ENCODE peak calls at places on chromosomes 16 and 17, in eight cellular contexts. O, L, W, X, Y, C, A and D are unnamed samples.

GRCh38 chr17:63641678-63642077 is 19.5 kb downstream of the MAP3K3 start:
- DNase-seq in C (no peak), O (no peak), Y (no peak), L (no peak), W (no peak), A (no peak), X (no peak), D (no peak)

GRCh38 chr16:50547340-50547865 is 793 bp upstream of the NKD1 start:
- DNase-seq in O (peak; percentile 92), A (peak; percentile 19), Y (peak; percentile 55), X (peak; percentile 30), W (peak; percentile 71), C (no peak), L (peak; percentile 46), D (peak; percentile 71)

GRCh38 chr16:67504190-67505021 is 21.1 kb upstream of the AGRP start:
- DNase-seq in L (peak; percentile 68), O (peak; percentile 57), Y (no peak), A (peak; percentile 54), X (no peak), C (no peak), W (peak; percentile 82), D (no peak)

GRCh38 chr16:12057276-12057675 is 80.7 kb downstream of the SNX29 start:
- DNase-seq in A (no peak), X (no peak), O (no peak), L (no peak), W (peak; percentile 69), Y (no peak), C (no peak), D (no peak)

GRCh38 chr17:559699-560378 is 154.8 kb downstream of the VPS53 start:
- DNase-seq in W (no peak), A (peak; percentile 28), Y (no peak), X (no peak), L (no peak), C (peak; percentile 92), O (no peak), D (no peak)

GRCh38 chr17:83041305-83041704 is 38.1 kb upstream of the METRNL start:
- DNase-seq in X (no peak), O (no peak), L (peak; percentile 40), A (no peak), C (peak; percentile 58), Y (no peak), W (no peak), D (no peak)

GRCh38 chr16:79868841-79869240 is 268.3 kb upstream of the MAF start:
- DNase-seq in A (no peak), C (no peak), L (no peak), O (no peak), Y (no peak), X (no peak), W (no peak), D (no peak)

GRCh38 chr16:17404903-17405691 is 65.7 kb downstream of the XYLT1 start:
- DNase-seq in X (no peak), A (peak; percentile 61), Y (peak; percentile 68), C (peak; percentile 92), O (no peak), W (peak; percentile 91), L (no peak), D (no peak)

GRCh38 chr17:61221597-61222471 is 177.8 kb upstream of the TBX2 start:
- DNase-seq in C (no peak), L (no peak), A (no peak), O (no peak), Y (no peak), X (no peak), W (no peak), D (no peak)

GRCh38 chr16:31501966-31502348 is 6.2 kb downstream of the RUSF1 start:
- DNase-seq in X (no peak), A (no peak), O (no peak), W (no peak), C (no peak), Y (no peak), L (no peak), D (peak; percentile 46)

GRCh38 chr17:73455050-73455687 is 143.4 kb upstream of the CDC42EP4 start:
- DNase-seq in W (no peak), X (no peak), C (no peak), Y (no peak), L (no peak), A (no peak), O (no peak), D (no peak)

GRCh38 chr17:8366231-8366630 is 10.3 kb downstream of the KRABD2 start:
- DNase-seq in X (no peak), A (no peak), L (no peak), Y (no peak), O (no peak), W (no peak), C (no peak), D (no peak)

GRCh38 chr16:78286076-78286475 is 186.6 kb downstream of the WWOX start:
- DNase-seq in C (no peak), A (no peak), X (no peak), W (no peak), O (no peak), Y (no peak), L (no peak), D (no peak)

GRCh38 chr16:19307587-19308241 is 22.2 kb downstream of the CLEC19A start:
- DNase-seq in A (no peak), C (no peak), Y (no peak), X (no peak), L (peak; percentile 29), O (no peak), W (no peak), D (no peak)

GRCh38 chr16:56267888-56268287 is 76.6 kb downstream of the GNAO1 start:
- DNase-seq in Y (no peak), C (no peak), A (no peak), X (peak; percentile 61), W (no peak), O (no peak), L (no peak), D (no peak)

GRCh38 chr16:85829266-85829665 is 29.8 kb downstream of the COX4I1 start:
- DNase-seq in L (no peak), C (no peak), X (no peak), Y (no peak), O (no peak), A (no peak), W (no peak), D (no peak)

GRCh38 chr17:45428050-45428953 is 4.4 kb downstream of the ARHGAP27 start:
- DNase-seq in Y (peak; percentile 64), A (peak; percentile 73), W (peak; percentile 86), O (peak; percentile 73), C (no peak), X (peak; percentile 78), L (peak; percentile 81), D (peak; percentile 85)

GRCh38 chr17:41428591-41429326 is 4.4 kb upstream of the KRT37 start:
- DNase-seq in W (no peak), C (no peak), L (no peak), O (no peak), A (no peak), Y (no peak), X (no peak), D (peak; percentile 82)

GRCh38 chr16:67277999-67278772 is 1.1 kb upstream of the PLEKHG4 start:
- DNase-seq in A (no peak), X (no peak), O (no peak), W (no peak), C (no peak), L (no peak), Y (no peak), D (no peak)

GRCh38 chr16:49049191-49049590 is 232.4 kb downstream of the CBLN1 start:
- DNase-seq in L (no peak), X (no peak), A (no peak), O (no peak), C (peak; percentile 69), Y (no peak), W (no peak), D (no peak)

GRCh38 chr17:37100231-37100630 is 151.5 kb downstream of the AATF start:
- DNase-seq in X (no peak), L (no peak), C (no peak), A (no peak), O (no peak), W (no peak), Y (no peak), D (no peak)

GRCh38 chr16:86191663-86192062 is 292.7 kb downstream of the IRF8 start:
- DNase-seq in L (no peak), A (no peak), C (no peak), X (no peak), Y (no peak), W (no peak), O (no peak), D (no peak)

GRCh38 chr17:1882836-1883235 is 53.0 kb downstream of the RPA1 start:
- DNase-seq in C (no peak), W (no peak), X (peak; percentile 36), L (peak; percentile 55), Y (no peak), O (no peak), A (no peak), D (no peak)

GRCh38 chr17:38916771-38917170 is 8.6 kb upstream of the LASP1NB start:
- DNase-seq in A (no peak), L (no peak), W (no peak), C (no peak), X (no peak), O (no peak), Y (no peak), D (no peak)
- H3K36me3 ChIP-seq in A (peaks cover 57% of the 10 kb centered on the region), L (peaks cover 66% of the 10 kb centered on the region), W (peaks cover 78% of the 10 kb centered on the region), C (peaks cover 63% of the 10 kb centered on the region), X (peaks cover 3% of the 10 kb centered on the region), O (peaks cover 61% of the 10 kb centered on the region), Y (no peaks in the 10 kb centered on the region), D (peaks cover 18% of the 10 kb centered on the region)

GRCh38 chr17:79948918-79949645 is 86.6 kb downstream of the TBC1D16 start:
- DNase-seq in X (no peak), L (no peak), C (no peak), Y (peak; percentile 15), W (peak; percentile 51), O (no peak), A (peak; percentile 6), D (peak; percentile 26)
- H3K4me3 ChIP-seq in X (no peak overlapping the region), L (no peak overlapping the region), C (no peak overlapping the region), Y (no peak overlapping the region), W (no peak overlapping the region), O (no peak overlapping the region), A (no peak overlapping the region), D (peak overlapping the region; percentile 28)

GRCh38 chr17:57997085-57997809 is 9.2 kb upstream of the VEZF1 start:
- DNase-seq in O (no peak), X (no peak), W (no peak), C (no peak), A (no peak), Y (no peak), L (no peak), D (no peak)

GRCh38 chr17:58001461-58002124 is 5.5 kb downstream of the SRSF1 start:
- DNase-seq in W (no peak), X (no peak), L (no peak), Y (no peak), A (no peak), C (no peak), O (no peak), D (no peak)

GRCh38 chr17:57999496-58000017 is 7.5 kb downstream of the SRSF1 start:
- DNase-seq in X (no peak), C (no peak), W (no peak), O (no peak), A (no peak), L (peak; percentile 80), Y (no peak), D (peak; percentile 72)

GRCh38 chr17:57998234-57998746 is 8.8 kb downstream of the SRSF1 start:
- DNase-seq in L (no peak), X (no peak), Y (no peak), W (no peak), A (no peak), O (no peak), C (no peak), D (no peak)

GRCh38 chr17:57999010-57999495 is 8.0 kb downstream of the SRSF1 start:
- DNase-seq in A (no peak), W (no peak), X (no peak), L (no peak), C (no peak), Y (no peak), O (no peak), D (no peak)
- H3K4me1 ChIP-seq in A (peaks cover 60% of the 10 kb centered on the region), W (peaks cover 28% of the 10 kb centered on the region), X (no peaks in the 10 kb centered on the region), L (peaks cover 63% of the 10 kb centered on the region), C (peaks cover 34% of the 10 kb centered on the region), Y (peaks cover 9% of the 10 kb centered on the region), O (peaks cover 14% of the 10 kb centered on the region), D (peaks cover 36% of the 10 kb centered on the region)

GRCh38 chr16:24776486-24777220 is 47.2 kb downstream of the TNRC6A start:
- DNase-seq in A (peak; percentile 37), W (no peak), Y (no peak), X (peak; percentile 22), O (no peak), C (no peak), L (no peak), D (no peak)
- H3K36me3 ChIP-seq in A (peaks cover 59% of the 10 kb centered on the region), W (peaks cover 52% of the 10 kb centered on the region), Y (no peaks in the 10 kb centered on the region), X (peaks cover 62% of the 10 kb centered on the region), O (peaks cover 20% of the 10 kb centered on the region), C (peaks cover 43% of the 10 kb centered on the region), L (peaks cover 99% of the 10 kb centered on the region), D (peaks cover 65% of the 10 kb centered on the region)